ENCODE peak calls at places on chromosome 15, in six cellular contexts. C, R, Y, Q, D and K are unnamed samples.

GRCh38 chr15:45635191-45635638 is 386 bp downstream of the SQOR start:
- DNase-seq in R (peak), D (peak), Q (peak), C (no peak), Y (peak), K (peak)

GRCh38 chr15:73620078-73620477 is 13.1 kb downstream of the NPTN start:
- DNase-seq in C (no peak), Y (no peak), Q (no peak), D (no peak), R (no peak), K (no peak)

GRCh38 chr15:99966815-99967214 is 233.6 kb upstream of the LYSMD4 start:
- DNase-seq in Q (no peak), Y (no peak), D (no peak), R (no peak), C (no peak), K (no peak)

GRCh38 chr15:99434506-99435137 is 131.2 kb upstream of the MEF2A start:
- DNase-seq in D (no peak), C (no peak), Y (no peak), R (no peak), Q (no peak), K (no peak)

GRCh38 chr15:66862111-66862815 is 160.2 kb downstream of the SMAD6 start:
- DNase-seq in C (no peak), D (no peak), Y (no peak), R (no peak), Q (no peak), K (no peak)

GRCh38 chr15:65327651-65328393 is 23.3 kb downstream of the RNU5B-1 start:
- DNase-seq in C (no peak), Y (no peak), Q (no peak), D (no peak), R (no peak), K (no peak)

GRCh38 chr15:55784284-55784683 is 41.3 kb upstream of the PRTG start:
- DNase-seq in D (no peak), Y (no peak), R (no peak), C (no peak), Q (no peak), K (no peak)

GRCh38 chr15:28896944-28897343 is 11.2 kb downstream of the APBA2 start:
- DNase-seq in C (no peak), Y (peak), R (no peak), Q (no peak), D (no peak), K (no peak)

GRCh38 chr15:31274496-31275330 is 51.9 kb upstream of the KLF13 start:
- DNase-seq in D (no peak), Q (no peak), R (no peak), Y (no peak), C (no peak), K (no peak)